ENCODE peak calls at places on chromosomes 13 and 19, in ten cellular contexts. One of them, this sample, is unnamed.

GRCh38 chr19:17654993-17655392 is 33.2 kb downstream of the UNC13A start:
- DNase-seq in ACHN: no peak
- DNase-seq in Caco-2: no peak
- DNase-seq in AG09319: no peak
- DNase-seq in lung microvascular endothelial cell: no peak
- DNase-seq in activated T-cell treated with anti-CD3 and anti-CD28 coated beads, Interleukin-2, amount 50 U/mL, for 72 hours: peak
- DNase-seq in HEK293T: no peak
- DNase-seq in hepatocyte: no peak
- DNase-seq in occipital lobe: no peak
- DNase-seq in NCI-H1436: no peak
- DNase-seq in this sample: no peak

GRCh38 chr19:43354305-43354627 is 780 bp downstream of the CD177 start:
- DNase-seq in AG09319: no peak
- DNase-seq in occipital lobe: no peak
- DNase-seq in hepatocyte: peak
- DNase-seq in HEK293T: no peak
- DNase-seq in lung microvascular endothelial cell: no peak
- DNase-seq in NCI-H1436: no peak
- DNase-seq in activated T-cell treated with anti-CD3 and anti-CD28 coated beads, Interleukin-2, amount 50 U/mL, for 72 hours: no peak
- DNase-seq in Caco-2: no peak
- DNase-seq in ACHN: no peak
- DNase-seq in this sample: peak

GRCh38 chr19:7506385-7507328 is 9.2 kb upstream of the ZNF358 start:
- DNase-seq in occipital lobe: peak
- DNase-seq in lung microvascular endothelial cell: peak
- DNase-seq in Caco-2: peak
- DNase-seq in activated T-cell treated with anti-CD3 and anti-CD28 coated beads, Interleukin-2, amount 50 U/mL, for 72 hours: peak
- DNase-seq in AG09319: peak
- DNase-seq in ACHN: peak
- DNase-seq in HEK293T: peak
- DNase-seq in NCI-H1436: peak
- DNase-seq in hepatocyte: peak
- DNase-seq in this sample: peak

GRCh38 chr13:95573226-95573625 is 20.7 kb downstream of the CLDN10 start:
- DNase-seq in occipital lobe: no peak
- DNase-seq in ACHN: no peak
- DNase-seq in AG09319: no peak
- DNase-seq in NCI-H1436: no peak
- DNase-seq in hepatocyte: no peak
- DNase-seq in lung microvascular endothelial cell: no peak
- DNase-seq in activated T-cell treated with anti-CD3 and anti-CD28 coated beads, Interleukin-2, amount 50 U/mL, for 72 hours: no peak
- DNase-seq in Caco-2: no peak
- DNase-seq in HEK293T: no peak
- DNase-seq in this sample: peak

GRCh38 chr19:16330368-16330801 is 5.8 kb downstream of the KLF2 start:
- DNase-seq in hepatocyte: peak
- DNase-seq in NCI-H1436: no peak
- DNase-seq in occipital lobe: no peak
- DNase-seq in ACHN: peak
- DNase-seq in AG09319: no peak
- DNase-seq in HEK293T: no peak
- DNase-seq in lung microvascular endothelial cell: peak
- DNase-seq in Caco-2: peak
- DNase-seq in activated T-cell treated with anti-CD3 and anti-CD28 coated beads, Interleukin-2, amount 50 U/mL, for 72 hours: peak
- DNase-seq in this sample: peak

GRCh38 chr19:5989388-5990074 is 11.6 kb upstream of the RANBP3 start:
- DNase-seq in lung microvascular endothelial cell: no peak
- DNase-seq in occipital lobe: no peak
- DNase-seq in hepatocyte: no peak
- DNase-seq in AG09319: no peak
- DNase-seq in activated T-cell treated with anti-CD3 and anti-CD28 coated beads, Interleukin-2, amount 50 U/mL, for 72 hours: no peak
- DNase-seq in NCI-H1436: no peak
- DNase-seq in ACHN: no peak
- DNase-seq in Caco-2: no peak
- DNase-seq in HEK293T: no peak
- DNase-seq in this sample: no peak

GRCh38 chr13:72072223-72072622 is 205.2 kb upstream of the DACH1 start:
- DNase-seq in activated T-cell treated with anti-CD3 and anti-CD28 coated beads, Interleukin-2, amount 50 U/mL, for 72 hours: no peak
- DNase-seq in NCI-H1436: no peak
- DNase-seq in lung microvascular endothelial cell: no peak
- DNase-seq in HEK293T: no peak
- DNase-seq in ACHN: no peak
- DNase-seq in hepatocyte: no peak
- DNase-seq in Caco-2: no peak
- DNase-seq in occipital lobe: no peak
- DNase-seq in AG09319: no peak
- DNase-seq in this sample: no peak

GRCh38 chr13:46797468-46798237 is 692 bp upstream of the ESD start:
- DNase-seq in AG09319: no peak
- DNase-seq in HEK293T: no peak
- DNase-seq in NCI-H1436: no peak
- DNase-seq in lung microvascular endothelial cell: no peak
- DNase-seq in activated T-cell treated with anti-CD3 and anti-CD28 coated beads, Interleukin-2, amount 50 U/mL, for 72 hours: no peak
- DNase-seq in Caco-2: no peak
- DNase-seq in ACHN: peak
- DNase-seq in occipital lobe: no peak
- DNase-seq in hepatocyte: peak
- DNase-seq in this sample: no peak

GRCh38 chr13:23159587-23160240 is 21.1 kb upstream of the SGCG start:
- DNase-seq in NCI-H1436: no peak
- DNase-seq in Caco-2: no peak
- DNase-seq in AG09319: no peak
- DNase-seq in hepatocyte: peak
- DNase-seq in ACHN: no peak
- DNase-seq in activated T-cell treated with anti-CD3 and anti-CD28 coated beads, Interleukin-2, amount 50 U/mL, for 72 hours: no peak
- DNase-seq in occipital lobe: no peak
- DNase-seq in lung microvascular endothelial cell: no peak
- DNase-seq in HEK293T: peak
- DNase-seq in this sample: peak

GRCh38 chr19:55766466-55766865 is 2.5 kb upstream of the RFPL4AL1 start:
- DNase-seq in ACHN: no peak
- DNase-seq in HEK293T: no peak
- DNase-seq in hepatocyte: no peak
- DNase-seq in occipital lobe: no peak
- DNase-seq in Caco-2: no peak
- DNase-seq in lung microvascular endothelial cell: no peak
- DNase-seq in AG09319: no peak
- DNase-seq in NCI-H1436: no peak
- DNase-seq in activated T-cell treated with anti-CD3 and anti-CD28 coated beads, Interleukin-2, amount 50 U/mL, for 72 hours: no peak
- DNase-seq in this sample: no peak

GRCh38 chr13:36332986-36333385 is 13.2 kb downstream of the SPART start:
- DNase-seq in occipital lobe: no peak
- DNase-seq in NCI-H1436: no peak
- DNase-seq in ACHN: peak
- DNase-seq in hepatocyte: no peak
- DNase-seq in HEK293T: no peak
- DNase-seq in AG09319: no peak
- DNase-seq in lung microvascular endothelial cell: peak
- DNase-seq in Caco-2: no peak
- DNase-seq in activated T-cell treated with anti-CD3 and anti-CD28 coated beads, Interleukin-2, amount 50 U/mL, for 72 hours: no peak
- DNase-seq in this sample: no peak

This sample was measured in cardiac muscle cell.